ENCODE peak calls at places on chromosome 16, in four cellular contexts. U is CD4-positive, CD25-positive, alpha-beta regulatory T cell; T is HCT116; W is thoracic aorta. E is an unnamed sample.

GRCh38 chr16:29148867-29149272 is 164.0 kb downstream of the LAT start:
- DNase-seq in U (peak; percentile 77), T (no peak), W (no peak), E (no peak)

GRCh38 chr16:735982-736453 is 4.8 kb downstream of the CIAO3 start:
- DNase-seq in U (no peak), T (no peak), W (no peak), E (no peak)

GRCh38 chr16:59848314-59848713 is 1114.2 kb upstream of the GOT2 start:
- DNase-seq in U (no peak), T (no peak), W (no peak), E (no peak)

GRCh38 chr16:8594149-8594666 is 3.9 kb upstream of the TMEM114 start:
- DNase-seq in U (no peak), T (no peak), W (no peak), E (no peak)

GRCh38 chr16:81633147-81633619 is 145.9 kb upstream of the PLCG2 start:
- DNase-seq in U (no peak), T (no peak), W (no peak), E (no peak)

GRCh38 chr16:26863971-26864370 is 202.8 kb upstream of the C16orf82 start:
- DNase-seq in U (no peak), T (no peak), W (no peak), E (no peak)

GRCh38 chr16:57903656-57904055 is 67.3 kb downstream of the CNGB1 start:
- DNase-seq in U (no peak), T (no peak), W (no peak), E (no peak)

GRCh38 chr16:86821933-86822332 is 243.6 kb downstream of the FOXL1 start:
- DNase-seq in U (no peak), T (no peak), W (no peak), E (no peak)

GRCh38 chr16:51851111-51851510 is 695.8 kb downstream of the TOX3 start:
- DNase-seq in U (no peak), T (no peak), W (no peak), E (no peak)

GRCh38 chr16:81003610-81004460 is 2.9 kb downstream of the CMC2 start:
- DNase-seq in U (no peak), T (no peak), W (no peak), E (no peak)

GRCh38 chr16:57045694-57046381 is 46.5 kb upstream of the CPNE2 start:
- DNase-seq in U (no peak), T (peak; percentile 21), W (peak; percentile 55), E (no peak)

GRCh38 chr16:7115898-7116297 is 216.7 kb upstream of the RBFOX1 start:
- DNase-seq in U (no peak), T (no peak), W (no peak), E (no peak)

GRCh38 chr16:81645303-81645702 is 133.8 kb upstream of the PLCG2 start:
- DNase-seq in U (no peak), T (no peak), W (no peak), E (no peak)

GRCh38 chr16:3520398-3520797 is 19.6 kb downstream of the CLUAP1 start:
- DNase-seq in U (no peak), T (no peak), W (no peak), E (no peak)

GRCh38 chr16:3519581-3519980 is 18.8 kb downstream of the CLUAP1 start:
- DNase-seq in U (no peak), T (no peak), W (no peak), E (no peak)

GRCh38 chr16:3520861-3521260 is 20.1 kb downstream of the CLUAP1 start:
- DNase-seq in U (no peak), T (no peak), W (no peak), E (no peak)

GRCh38 chr16:3518292-3518982 is 17.6 kb downstream of the CLUAP1 start:
- DNase-seq in U (no peak), T (no peak), W (no peak), E (no peak)

GRCh38 chr16:3518983-3519343 is 18.2 kb downstream of the CLUAP1 start:
- DNase-seq in U (no peak), T (no peak), W (no peak), E (no peak)
- H3K36me3 ChIP-seq in U (peaks cover 56% of the 10 kb centered on the region), T (peaks cover 44% of the 10 kb centered on the region), W (peaks cover 27% of the 10 kb centered on the region), E (no peaks in the 10 kb centered on the region)

GRCh38 chr16:69467531-69468204 is 43.2 kb downstream of the CYB5B start:
- DNase-seq in U (no peak), T (no peak), W (no peak), E (no peak)
- H3K4me1 ChIP-seq in U (peaks cover 65% of the 10 kb centered on the region), T (peaks cover 92% of the 10 kb centered on the region), W (no peaks in the 10 kb centered on the region), E (no peaks in the 10 kb centered on the region)

DNA sequence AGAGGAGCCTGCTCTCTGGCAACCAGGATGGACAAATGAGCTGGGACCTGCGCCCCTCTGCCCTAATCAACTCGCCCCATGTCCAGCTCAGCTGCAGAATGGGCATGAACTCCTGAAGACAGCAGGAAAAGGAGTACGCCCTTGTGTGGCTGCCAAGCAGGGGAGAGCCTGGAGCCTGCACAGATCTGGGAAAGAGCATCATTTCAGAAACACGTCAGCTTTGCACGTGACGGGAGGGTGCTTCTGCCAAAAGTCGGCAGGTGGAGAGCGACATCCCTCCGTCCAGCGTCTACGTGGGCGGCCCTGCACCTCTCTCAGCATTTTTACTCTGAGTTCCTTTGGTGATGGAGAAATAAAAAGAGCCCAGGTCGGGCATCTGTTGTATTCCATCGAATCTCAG is 18.5 kb downstream of the NME3 start:
- DNase-seq in U (no peak), T (no peak), W (no peak), E (no peak)
- H3K36me3 ChIP-seq in U (peaks cover 38% of the 10 kb centered on the region), T (peaks cover 20% of the 10 kb centered on the region), W (peaks cover 53% of the 10 kb centered on the region), E (peaks cover 21% of the 10 kb centered on the region)

GRCh38 chr16:22373662-22374310 is 633 bp downstream of the CDR2 start:
- DNase-seq in U (peak; percentile 11), T (no peak), W (no peak), E (no peak)
- H3K4me1 ChIP-seq in U (peaks cover 56% of the 10 kb centered on the region), T (peaks cover 38% of the 10 kb centered on the region), W (peaks cover 13% of the 10 kb centered on the region), E (peaks cover 16% of the 10 kb centered on the region)

GRCh38 chr16:88616320-88616719 is 22.1 kb upstream of the IL17C start:
- DNase-seq in U (no peak), T (no peak), W (no peak), E (no peak)

GRCh38 chr16:88611220-88611821 is 27.1 kb upstream of the IL17C start:
- DNase-seq in U (no peak), T (no peak), W (no peak), E (no peak)

GRCh38 chr16:88613911-88614817 is 24.2 kb upstream of the IL17C start:
- DNase-seq in U (no peak), T (no peak), W (no peak), E (no peak)

GRCh38 chr16:88614818-88615580 is 23.4 kb upstream of the IL17C start:
- DNase-seq in U (no peak), T (no peak), W (no peak), E (no peak)

GRCh38 chr16:88613293-88613692 is 25.1 kb upstream of the IL17C start:
- DNase-seq in U (no peak), T (no peak), W (no peak), E (no peak)
- H3K36me3 ChIP-seq in U (peaks cover 84% of the 10 kb centered on the region), T (peaks cover 23% of the 10 kb centered on the region), W (peaks cover 22% of the 10 kb centered on the region), E (peaks cover 54% of the 10 kb centered on the region)